ENCODE peak calls at places on chromosome 18, in nine cellular contexts. F is lower leg skin, V is fibroblast of the aortic adventitia, W is HT1080, H is SHP77, B is iPS DF 6.9, M is hepatic stellate cell, Z is caudate nucleus, D is body of pancreas. Y is an unnamed sample.

GRCh38 chr18:25056456-25056855 is 295.5 kb downstream of the ZNF521 start:
- DNase-seq in F (no peak), V (no peak), W (peak), H (no peak), B (no peak), M (no peak), Z (no peak), D (no peak), Y (no peak)

GRCh38 chr18:49524349-49524748 is 37.3 kb upstream of the C18orf32 start:
- DNase-seq in F (no peak), V (no peak), W (no peak), H (no peak), B (no peak), M (no peak), Z (no peak), D (no peak), Y (no peak)

GRCh38 chr18:46555724-46556123 is 101.3 kb downstream of the LOXHD1 start:
- DNase-seq in F (no peak), V (peak), W (peak), H (peak), B (peak), M (no peak), Z (no peak), D (no peak), Y (peak)

GRCh38 chr18:78238404-78239089 is 741.1 kb upstream of the SALL3 start:
- DNase-seq in F (no peak), V (no peak), W (no peak), H (no peak), B (no peak), M (no peak), Z (no peak), D (no peak), Y (no peak)

GRCh38 chr18:48832961-48833700 is 117.6 kb downstream of the SMAD7 start:
- DNase-seq in F (peak), V (peak), W (peak), H (no peak), B (no peak), M (peak), Z (no peak), D (peak), Y (peak)

GRCh38 chr18:72160504-72161445 is 383.4 kb downstream of the CBLN2 start:
- DNase-seq in F (no peak), V (no peak), W (no peak), H (peak), B (no peak), M (no peak), Z (no peak), D (no peak), Y (no peak)

GRCh38 chr18:9297007-9297393 is 37.6 kb upstream of the TWSG1 start:
- DNase-seq in F (no peak), V (no peak), W (no peak), H (no peak), B (no peak), M (no peak), Z (no peak), D (no peak), Y (no peak)

GRCh38 chr18:61209802-61210201 is 123.4 kb upstream of the CDH20 start:
- DNase-seq in F (peak), V (peak), W (no peak), H (no peak), B (no peak), M (no peak), Z (no peak), D (no peak), Y (no peak)

GRCh38 chr18:10798727-10799435 is 273.1 kb downstream of the NAPG start:
- DNase-seq in F (no peak), V (peak), W (peak), H (no peak), B (no peak), M (no peak), Z (no peak), D (peak), Y (peak)

GRCh38 chr18:48455555-48456478 is 46.6 kb upstream of the ZBTB7C start:
- DNase-seq in F (no peak), V (peak), W (peak), H (no peak), B (no peak), M (peak), Z (no peak), D (peak), Y (peak)

GRCh38 chr18:56992777-56993176 is 154.1 kb upstream of the BOD1L2 start:
- DNase-seq in F (no peak), V (no peak), W (no peak), H (no peak), B (no peak), M (no peak), Z (no peak), D (no peak), Y (no peak)

GRCh38 chr18:73283788-73284187 is 416.0 kb upstream of the NETO1 start:
- DNase-seq in F (no peak), V (no peak), W (peak), H (no peak), B (no peak), M (no peak), Z (no peak), D (no peak), Y (no peak)

GRCh38 chr18:3667255-3668137 is 217.5 kb downstream of the TGIF1 start:
- DNase-seq in F (no peak), V (no peak), W (no peak), H (peak), B (no peak), M (no peak), Z (no peak), D (no peak), Y (no peak)

GRCh38 chr18:54127759-54128378 is 96.6 kb downstream of the MBD2 start:
- DNase-seq in F (no peak), V (peak), W (peak), H (peak), B (peak), M (peak), Z (no peak), D (no peak), Y (peak)

GRCh38 chr18:14941792-14942191 is 193.8 kb downstream of the ANKRD30B start:
- DNase-seq in F (no peak), V (no peak), W (no peak), H (no peak), B (no peak), M (no peak), Z (no peak), D (no peak), Y (no peak)

GRCh38 chr18:74963820-74964446 is 245.0 kb downstream of the PTGR3 start:
- DNase-seq in F (peak), V (peak), W (peak), H (peak), B (peak), M (peak), Z (no peak), D (peak), Y (no peak)

Y was measured in H54.